ENCODE peak calls at places on chromosome 1, in four cellular contexts. C is ovary, A is cardiac muscle cell, X is GM23338. T is an unnamed sample.

GRCh38 chr1:83818916-83819315 is 180.0 kb downstream of the TTLL7 start:
- DNase-seq in C (no peak), A (no peak), X (no peak), T (peak)

GRCh38 chr1:18211764-18212163 is 104.2 kb downstream of the IGSF21 start:
- DNase-seq in C (no peak), A (no peak), X (no peak), T (no peak)

GRCh38 chr1:55289042-55289441 is 73.9 kb upstream of the USP24 start:
- DNase-seq in C (no peak), A (no peak), X (no peak), T (no peak)

GRCh38 chr1:26602378-26602959 is 72.9 kb downstream of the RPS6KA1 start:
- DNase-seq in C (no peak), A (peak), X (peak), T (peak)

GRCh38 chr1:213484333-213484732 is 433.3 kb downstream of the RPS6KC1 start:
- DNase-seq in C (no peak), A (no peak), X (no peak), T (no peak)

GRCh38 chr1:41678141-41678878 is 193.8 kb upstream of the EDN2 start:
- DNase-seq in C (no peak), A (no peak), X (no peak), T (peak)

GRCh38 chr1:19208710-19209438 is 1.2 kb downstream of the UBR4 start:
- DNase-seq in C (no peak), A (no peak), X (no peak), T (peak)

GRCh38 chr1:222307621-222308020 is 240.3 kb downstream of the HHIPL2 start:
- DNase-seq in C (no peak), A (no peak), X (no peak), T (no peak)

GRCh38 chr1:9400425-9401079 is 107.9 kb downstream of the SPSB1 start:
- DNase-seq in C (no peak), A (no peak), X (peak), T (no peak)

GRCh38 chr1:154784924-154785531 is 85.1 kb downstream of the KCNN3 start:
- DNase-seq in C (no peak), A (no peak), X (peak), T (no peak)

GRCh38 chr1:3814065-3814464 is 17.8 kb upstream of the LRRC47 start:
- DNase-seq in C (no peak), A (no peak), X (no peak), T (no peak)

GRCh38 chr1:197180252-197180878 is 33.9 kb upstream of the ASPM start:
- DNase-seq in C (no peak), A (peak), X (peak), T (peak)

GRCh38 chr1:192543445-192543844 is 32.1 kb upstream of the RGS1 start:
- DNase-seq in C (no peak), A (no peak), X (no peak), T (no peak)

GRCh38 chr1:218670875-218671274 is 325.7 kb downstream of the TGFB2 start:
- DNase-seq in C (no peak), A (no peak), X (no peak), T (no peak)

GRCh38 chr1:238779676-238780075 is 606.7 kb upstream of the CHRM3 start:
- DNase-seq in C (no peak), A (no peak), X (no peak), T (no peak)

GRCh38 chr1:240282061-240282830 is 190.6 kb downstream of the FMN2 start:
- DNase-seq in C (no peak), A (no peak), X (peak), T (peak)

GRCh38 chr1:30284226-30284625 is 439.2 kb downstream of the MATN1 start:
- DNase-seq in C (no peak), A (no peak), X (no peak), T (no peak)

GRCh38 chr1:197343663-197344273 is 75.7 kb downstream of the CRB1 start:
- DNase-seq in C (peak), A (peak), X (no peak), T (peak)

GRCh38 chr1:24311234-24311633 is 7.9 kb upstream of the GRHL3 start:
- DNase-seq in C (no peak), A (no peak), X (no peak), T (no peak)

GRCh38 chr1:24309762-24310485 is 9.2 kb upstream of the GRHL3 start:
- DNase-seq in C (no peak), A (no peak), X (no peak), T (no peak)

GRCh38 chr1:24304763-24305162 is 14.4 kb upstream of the GRHL3 start:
- DNase-seq in C (no peak), A (no peak), X (no peak), T (no peak)

GRCh38 chr1:24311731-24312130 is 7.4 kb upstream of the GRHL3 start:
- DNase-seq in C (no peak), A (no peak), X (no peak), T (no peak)

GRCh38 chr1:24308365-24309015 is 10.7 kb upstream of the GRHL3 start:
- DNase-seq in C (no peak), A (no peak), X (peak), T (peak)
- TF ChIP-seq CTCF in C (no peak), A (peak), X (peak), T (peak)

DNA sequence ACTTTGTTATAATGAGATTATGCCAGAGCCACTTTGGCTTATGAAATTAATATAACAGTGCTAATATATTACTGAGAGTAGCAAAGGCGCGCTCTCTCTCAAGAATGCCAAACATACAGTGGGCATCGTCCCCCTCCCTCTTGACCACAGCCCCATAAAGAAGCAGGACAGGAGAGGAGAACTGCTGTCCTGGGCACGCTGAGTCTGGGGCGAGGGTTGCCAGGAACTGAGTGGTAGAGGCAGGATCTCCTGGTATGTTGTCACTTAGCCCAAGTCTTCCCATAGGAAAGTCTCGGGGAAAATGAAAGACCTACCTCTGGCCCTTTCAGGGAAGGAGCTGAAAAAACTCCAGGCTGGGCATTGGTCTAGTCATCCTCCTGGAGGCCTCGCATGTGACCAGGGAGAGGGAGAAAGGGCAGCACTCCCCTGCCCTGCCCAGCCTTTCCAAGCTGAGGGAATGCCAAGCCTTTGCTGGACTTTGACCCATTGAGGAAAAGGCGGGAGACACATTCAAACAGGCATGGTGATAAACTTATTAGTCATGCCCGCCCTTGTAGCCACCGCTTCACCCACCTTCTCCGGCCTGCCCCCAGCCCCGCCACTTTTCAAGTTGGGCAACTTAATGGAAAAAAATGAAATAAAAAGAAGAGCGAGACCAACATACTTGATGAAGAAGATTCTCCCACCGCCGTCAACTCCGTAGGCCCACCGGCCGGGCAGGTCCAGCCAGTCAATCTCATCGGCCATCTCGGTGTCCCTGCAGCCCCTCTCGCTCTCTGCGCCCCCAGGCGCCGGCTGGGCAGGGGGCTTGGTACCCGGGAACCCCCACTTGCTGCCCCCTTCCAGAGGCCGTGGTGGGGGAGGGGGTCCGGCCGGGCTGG is 17.4 kb upstream of the PLEKHA6 start:
- DNase-seq in C (no peak), A (no peak), X (no peak), T (no peak)
- H3K4me3 ChIP-seq in C (peak), A (peak), X (peak), T (no peak)

GRCh38 chr1:57424231-57425027 is 569 bp upstream of the DAB1 start:
- DNase-seq in C (no peak), A (peak), X (peak), T (peak)
- TF ChIP-seq CTCF in C (no peak), A (peak), X (peak), T (peak)

GRCh38 chr1:5427026-5427613 is 565.1 kb downstream of the NPHP4 start:
- DNase-seq in C (no peak), A (no peak), X (no peak), T (no peak)

GRCh38 chr1:5430136-5430535 is 562.1 kb downstream of the NPHP4 start:
- DNase-seq in C (no peak), A (no peak), X (no peak), T (no peak)

GRCh38 chr1:5430911-5431310 is 561.3 kb downstream of the NPHP4 start:
- DNase-seq in C (no peak), A (no peak), X (no peak), T (no peak)

GRCh38 chr1:5425304-5425703 is 566.9 kb downstream of the NPHP4 start:
- DNase-seq in C (no peak), A (no peak), X (no peak), T (no peak)

GRCh38 chr1:5428391-5428790 is 563.8 kb downstream of the NPHP4 start:
- DNase-seq in C (no peak), A (no peak), X (no peak), T (no peak)
- H3K4me3 ChIP-seq in C (no peak), A (no peak), X (no peak), T (no peak)

DNA sequence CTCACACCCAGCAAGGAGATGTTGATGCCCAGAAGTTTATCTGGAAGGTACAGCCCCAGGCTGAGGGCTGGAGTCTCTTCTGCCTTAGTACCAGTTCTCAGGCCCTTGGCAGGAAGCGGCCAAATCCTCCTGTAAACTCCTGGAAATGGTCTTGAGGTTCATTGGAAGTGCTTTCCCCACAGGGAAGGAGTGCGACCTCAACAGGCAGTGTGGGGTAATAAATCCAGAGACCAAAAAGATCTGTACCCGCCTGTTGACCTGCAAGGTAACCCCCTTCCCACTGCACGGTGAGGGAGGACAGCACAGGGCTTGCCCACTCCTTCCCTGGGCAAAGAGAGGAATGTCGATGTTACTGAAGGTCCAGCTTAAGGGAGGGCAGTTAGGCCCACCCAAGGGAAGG is 4.5 kb downstream of the ATXN7L2 start:
- DNase-seq in C (no peak), A (no peak), X (peak), T (no peak)
- TF ChIP-seq CTCF in C (no peak), A (no peak), X (peak), T (peak)

GRCh38 chr1:10960954-10961833 is 51.3 kb upstream of the TARDBP start:
- DNase-seq in C (peak), A (peak), X (peak), T (peak)
- H3K4me3 ChIP-seq in C (no peak), A (no peak), X (peak), T (no peak)

GRCh38 chr1:165411396-165411795 is 33.5 kb downstream of the RXRG start:
- DNase-seq in C (no peak), A (no peak), X (peak), T (no peak)
- TF ChIP-seq CTCF in C (no peak), A (no peak), X (no peak), T (no peak)

DNA sequence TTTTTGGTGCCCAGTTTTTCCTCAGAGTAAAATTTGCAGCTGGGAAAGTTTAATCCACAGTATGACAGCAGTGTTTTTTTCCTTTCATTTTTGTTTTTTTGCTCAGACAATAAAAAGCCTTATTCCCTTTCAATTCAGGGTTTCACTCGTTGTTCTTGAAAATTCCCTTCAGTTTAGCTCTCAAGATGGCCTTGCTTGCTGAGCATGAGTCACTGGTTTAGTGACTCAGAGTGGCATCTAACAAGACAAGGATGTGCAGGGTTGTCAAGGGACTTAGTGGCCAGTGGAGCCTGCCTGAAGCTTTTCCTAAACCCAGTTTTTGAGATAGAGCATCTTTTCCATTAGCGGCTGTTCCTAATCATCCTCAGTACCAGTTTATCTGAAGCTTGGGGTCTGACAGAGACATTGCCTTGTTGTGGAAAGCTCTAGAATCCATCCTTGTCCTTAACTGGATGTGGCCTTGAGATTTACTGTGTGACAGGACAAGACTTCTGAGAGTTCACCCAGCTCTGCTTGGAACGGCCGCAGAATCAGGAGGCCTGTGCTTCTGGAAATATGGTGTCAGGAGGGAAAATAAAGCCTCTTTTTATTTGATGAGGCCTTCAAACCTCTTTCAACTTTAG is 48.4 kb upstream of the DNAJC6 start:
- DNase-seq in C (no peak), A (no peak), X (no peak), T (peak)
- H3K4me3 ChIP-seq in C (no peak), A (no peak), X (no peak), T (no peak)